ENCODE peak calls at places on chromosomes 2 and 18, in six cellular contexts. E, U, B, Y, K and A are unnamed samples.

GRCh38 chr2:113895301-113895700 is 5.4 kb downstream of the ACTR3 start:
- DNase-seq in B (no peak), Y (no peak), U (no peak), E (no peak), K (no peak), A (no peak)

GRCh38 chr18:22637787-22638186 is 220.1 kb upstream of the CTAGE1 start:
- DNase-seq in K (no peak), B (no peak), Y (no peak), U (peak; percentile 10), E (no peak), A (no peak)

GRCh38 chr2:44480068-44480467 is 118.3 kb downstream of the CAMKMT start:
- DNase-seq in K (no peak), B (no peak), U (no peak), E (no peak), Y (no peak), A (no peak)

GRCh38 chr2:158756976-158757375 is 38.1 kb upstream of the DAPL1 start:
- DNase-seq in Y (no peak), U (no peak), K (no peak), B (no peak), E (no peak), A (peak; percentile 20)

GRCh38 chr2:153101187-153101586 is 377.4 kb downstream of the RPRM start:
- DNase-seq in Y (no peak), K (no peak), E (no peak), B (no peak), U (no peak), A (no peak)

GRCh38 chr2:237691200-237691907 is 64.0 kb downstream of the LRRFIP1 start:
- DNase-seq in K (no peak), E (no peak), Y (peak; percentile 84), B (no peak), U (no peak), A (peak; percentile 92)

GRCh38 chr2:55861733-55862132 is 61.8 kb downstream of the EFEMP1 start:
- DNase-seq in E (peak; percentile 47), B (no peak), Y (no peak), U (no peak), K (peak; percentile 72), A (no peak)

GRCh38 chr2:70104231-70105111 is 17.2 kb downstream of the PCBP1 start:
- DNase-seq in Y (no peak), K (peak; percentile 66), U (no peak), B (no peak), E (peak; percentile 63), A (peak; percentile 55)

GRCh38 chr2:63050916-63051794 is 525 bp downstream of the OTX1 start:
- DNase-seq in E (peak; percentile 51), K (peak; percentile 66), Y (no peak), B (no peak), U (no peak), A (no peak)

GRCh38 chr2:165067958-165068612 is 112.8 kb upstream of the SLC38A11 start:
- DNase-seq in E (peak; percentile 51), U (peak; percentile 43), B (no peak), Y (no peak), K (no peak), A (peak; percentile 31)

GRCh38 chr2:237644059-237644703 is 16.8 kb downstream of the LRRFIP1 start:
- DNase-seq in K (no peak), B (no peak), E (no peak), U (no peak), Y (peak; percentile 50), A (no peak)

GRCh38 chr18:14781671-14782070 is 33.7 kb downstream of the ANKRD30B start:
- DNase-seq in Y (no peak), B (no peak), U (no peak), E (no peak), K (no peak), A (no peak)

GRCh38 chr2:65103013-65103720 is 26.7 kb downstream of the RAB1A start:
- DNase-seq in B (no peak), Y (no peak), E (peak; percentile 75), U (no peak), K (no peak), A (peak; percentile 24)

GRCh38 chr2:9771481-9772017 is 71.7 kb upstream of the TAF1B start:
- DNase-seq in B (peak; percentile 23), E (no peak), K (no peak), Y (peak; percentile 80), U (peak; percentile 74), A (peak; percentile 67)

GRCh38 chr2:179571141-179571713 is 290.2 kb downstream of the ZNF385B start:
- DNase-seq in B (no peak), E (no peak), K (no peak), Y (no peak), U (no peak), A (no peak)

GRCh38 chr2:52976132-52976949 is 791.3 kb upstream of the CHAC2 start:
- DNase-seq in B (no peak), E (no peak), U (peak; percentile 3), Y (no peak), K (no peak), A (no peak)

GRCh38 chr18:43952398-43952797 is 675.1 kb upstream of the SYT4 start:
- DNase-seq in K (no peak), Y (no peak), U (no peak), B (no peak), E (no peak), A (no peak)

GRCh38 chr2:143451622-143452021 is 322.4 kb downstream of the ARHGAP15 start:
- DNase-seq in U (no peak), K (no peak), Y (no peak), E (no peak), B (no peak), A (no peak)

GRCh38 chr2:174461221-174461620 is 25.6 kb downstream of the GPR155 start:
- DNase-seq in E (no peak), U (no peak), K (no peak), Y (no peak), B (no peak), A (no peak)

GRCh38 chr2:47172156-47172921 is 17.2 kb upstream of the STPG4 start:
- DNase-seq in E (no peak), B (no peak), U (no peak), K (no peak), Y (no peak), A (no peak)
- H3K4me3 ChIP-seq in E (no peak overlapping the region), B (peak overlapping the region; percentile 10), U (peak overlapping the region; percentile 97), K (peak overlapping the region; percentile 84), Y (peak overlapping the region; percentile 4), A (no peak overlapping the region)

GRCh38 chr18:69387181-69387580 is 13.5 kb upstream of the DOK6 start:
- DNase-seq in K (no peak), U (no peak), B (no peak), E (no peak), Y (no peak), A (no peak)
- TF ChIP-seq EP300 in K (no peak), U (no peak), B (no peak), E (no peak), Y (no peak), A (no peak)

DNA sequence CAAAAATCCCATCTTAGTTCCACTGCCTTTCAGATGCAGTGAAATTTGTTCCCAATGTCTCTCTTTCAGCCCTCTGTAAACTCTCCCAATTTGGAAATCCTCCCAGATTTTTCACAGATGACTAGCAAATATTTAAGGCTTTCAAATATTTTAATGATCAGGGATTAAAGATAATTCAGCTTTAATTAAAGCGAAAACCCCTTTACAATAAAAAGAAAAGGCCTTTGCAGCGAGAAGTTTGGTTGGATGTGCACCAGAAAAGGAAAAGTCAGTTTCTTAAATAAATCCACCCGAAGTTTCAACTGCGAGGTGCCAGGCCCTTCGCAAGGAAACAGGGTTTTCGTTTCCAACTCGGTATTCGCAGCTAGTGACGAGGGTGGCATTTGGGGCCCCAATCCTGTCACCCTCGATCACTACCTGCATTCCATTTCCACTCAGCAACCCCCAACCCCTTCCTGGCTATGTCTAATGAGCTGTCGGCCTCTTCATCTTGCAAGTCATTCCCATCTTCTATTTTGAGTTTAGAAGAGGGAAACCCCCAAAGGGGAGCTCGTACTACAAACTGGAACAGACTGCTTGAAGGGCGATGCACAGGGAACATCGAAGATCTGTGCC is 1.5 kb downstream of the RAX start:
- DNase-seq in B (no peak), E (no peak), Y (no peak), U (no peak), K (no peak), A (no peak)
- H3K4me3 ChIP-seq in B (no peak overlapping the region), E (no peak overlapping the region), Y (peak overlapping the region; percentile 47), U (no peak overlapping the region), K (peak overlapping the region; percentile 31), A (no peak overlapping the region)

GRCh38 chr18:10877974-10878373 is 271.4 kb downstream of the PIEZO2 start:
- DNase-seq in Y (no peak), B (no peak), U (no peak), K (no peak), E (no peak), A (no peak)

GRCh38 chr18:10875836-10876235 is 273.5 kb downstream of the PIEZO2 start:
- DNase-seq in E (no peak), Y (no peak), K (no peak), B (no peak), U (no peak), A (no peak)

DNA sequence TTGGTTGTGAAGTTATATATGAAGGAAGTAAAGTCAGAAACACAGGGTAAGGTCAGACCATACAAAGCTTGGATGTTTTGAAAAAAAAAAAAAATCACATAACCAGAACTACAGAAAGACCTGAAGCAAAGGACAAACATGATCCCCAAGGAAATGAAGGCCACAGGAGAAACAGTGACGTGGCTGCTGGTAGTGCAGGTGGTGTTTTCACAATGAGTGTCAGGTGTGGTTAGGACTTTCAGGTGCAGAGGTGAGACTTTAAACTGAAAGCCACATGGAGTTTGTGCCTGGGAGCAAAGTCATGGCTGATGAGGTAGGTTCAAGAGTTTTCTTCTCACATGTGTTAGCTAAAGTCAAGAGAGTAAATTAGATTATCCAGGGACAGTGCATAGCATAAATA is 270.7 kb downstream of the PIEZO2 start:
- DNase-seq in Y (no peak), K (no peak), U (no peak), B (no peak), E (no peak), A (no peak)
- TF ChIP-seq EP300 in Y (no peak), K (no peak), U (no peak), B (no peak), E (no peak), A (no peak)